ENCODE peak calls at places on chromosome 10, in nine cellular contexts. X is HepG2, T is transverse colon, P is suprapubic skin, R is stomach, B is breast epithelium, C is HCT116, H is prostate gland, E is spleen. D is an unnamed sample.

GRCh38 chr10:77715081-77715480 is 77.5 kb upstream of the KCNMA1 start:
- DNase-seq in X (peak), T (no peak), P (no peak), R (no peak), B (no peak), C (peak), H (no peak), E (no peak), D (peak)

GRCh38 chr10:12299222-12299973 is 49.9 kb upstream of the CAMK1D start:
- DNase-seq in X (no peak), T (no peak), P (no peak), R (peak), B (no peak), C (no peak), H (peak), E (peak), D (no peak)

GRCh38 chr10:71513454-71513853 is 116.7 kb downstream of the CDH23 start:
- DNase-seq in X (no peak), T (no peak), P (no peak), R (no peak), B (no peak), C (no peak), H (no peak), E (no peak), D (no peak)

GRCh38 chr10:28365840-28366239 is 63.0 kb upstream of the MPP7 start:
- DNase-seq in X (peak), T (peak), P (no peak), R (no peak), B (no peak), C (no peak), H (no peak), E (no peak), D (no peak)

GRCh38 chr10:97778452-97779302 is 6.9 kb upstream of the SFRP5 start:
- DNase-seq in X (no peak), T (no peak), P (no peak), R (no peak), B (no peak), C (no peak), H (no peak), E (no peak), D (no peak)

GRCh38 chr10:94286898-94287297 is 75.8 kb downstream of the NOC3L start:
- DNase-seq in X (no peak), T (no peak), P (no peak), R (no peak), B (no peak), C (no peak), H (no peak), E (no peak), D (no peak)

GRCh38 chr10:23157691-23158369 is 34.3 kb upstream of the PTF1A start:
- DNase-seq in X (peak), T (no peak), P (no peak), R (no peak), B (no peak), C (peak), H (no peak), E (no peak), D (peak)

GRCh38 chr10:95605163-95605562 is 44.0 kb upstream of the SORBS1 start:
- DNase-seq in X (no peak), T (peak), P (no peak), R (no peak), B (no peak), C (no peak), H (peak), E (no peak), D (no peak)

GRCh38 chr10:3248526-3249255 is 76.1 kb upstream of the PITRM1 start:
- DNase-seq in X (no peak), T (no peak), P (no peak), R (no peak), B (no peak), C (peak), H (no peak), E (no peak), D (no peak)

GRCh38 chr10:48343871-48344598 is 37.6 kb downstream of the MAPK8 start:
- DNase-seq in X (no peak), T (no peak), P (no peak), R (no peak), B (no peak), C (no peak), H (no peak), E (no peak), D (no peak)

GRCh38 chr10:126458453-126458852 is 70.2 kb upstream of the ADAM12 start:
- DNase-seq in X (no peak), T (no peak), P (no peak), R (no peak), B (no peak), C (no peak), H (no peak), E (no peak), D (peak)
- TF ChIP-seq POLR2A in X (no peak), T (no peak), P (no peak), R (no peak), B (no peak), C (no peak), H (no peak), E (no peak), D (no peak)

GRCh38 chr10:34775044-34775637 is 40.0 kb downstream of the PARD3 start:
- DNase-seq in X (no peak), T (no peak), P (no peak), R (no peak), B (no peak), C (no peak), H (no peak), E (no peak), D (no peak)

GRCh38 chr10:34776090-34776690 is 38.9 kb downstream of the PARD3 start:
- DNase-seq in X (no peak), T (no peak), P (no peak), R (no peak), B (no peak), C (no peak), H (no peak), E (no peak), D (no peak)

GRCh38 chr10:34786464-34786863 is 28.6 kb downstream of the PARD3 start:
- DNase-seq in X (no peak), T (no peak), P (no peak), R (no peak), B (no peak), C (no peak), H (no peak), E (no peak), D (no peak)

GRCh38 chr10:34781709-34782108 is 33.4 kb downstream of the PARD3 start:
- DNase-seq in X (no peak), T (no peak), P (no peak), R (no peak), B (no peak), C (no peak), H (no peak), E (no peak), D (no peak)

GRCh38 chr10:34780818-34781380 is 34.2 kb downstream of the PARD3 start:
- DNase-seq in X (no peak), T (no peak), P (no peak), R (no peak), B (no peak), C (no peak), H (no peak), E (no peak), D (no peak)
- TF ChIP-seq POLR2AphosphoS5 in X (no peak), T (peak), P (no peak), R (peak), B (no peak), C (no peak), H (peak), E (peak), D (no peak)

DNA sequence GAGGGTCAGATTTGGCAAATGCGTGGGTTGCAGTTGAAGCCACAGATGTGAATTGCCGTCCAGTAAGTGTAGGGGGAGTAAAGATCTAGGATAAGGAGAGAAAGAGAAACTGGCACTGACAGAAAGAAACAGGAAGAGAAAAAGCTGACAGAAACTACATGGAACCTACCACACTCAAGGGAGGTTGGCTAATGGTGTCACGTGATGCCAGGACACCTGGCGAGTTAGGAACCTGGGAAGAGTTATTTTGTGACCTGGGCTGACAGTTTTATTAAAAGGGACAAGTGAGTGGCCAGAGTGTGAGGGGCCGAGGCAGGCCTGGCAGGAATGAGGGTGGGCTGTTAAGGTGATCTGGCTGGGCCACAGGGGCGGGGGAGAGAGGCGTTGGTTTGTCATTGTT is 188.7 kb downstream of the ADARB2 start:
- DNase-seq in X (no peak), T (no peak), P (peak), R (no peak), B (no peak), C (no peak), H (no peak), E (no peak), D (no peak)
- H3K4me3 ChIP-seq in X (no peak), T (no peak), P (no peak), R (no peak), B (no peak), C (no peak), H (no peak), E (no peak), D (no peak)

DNA sequence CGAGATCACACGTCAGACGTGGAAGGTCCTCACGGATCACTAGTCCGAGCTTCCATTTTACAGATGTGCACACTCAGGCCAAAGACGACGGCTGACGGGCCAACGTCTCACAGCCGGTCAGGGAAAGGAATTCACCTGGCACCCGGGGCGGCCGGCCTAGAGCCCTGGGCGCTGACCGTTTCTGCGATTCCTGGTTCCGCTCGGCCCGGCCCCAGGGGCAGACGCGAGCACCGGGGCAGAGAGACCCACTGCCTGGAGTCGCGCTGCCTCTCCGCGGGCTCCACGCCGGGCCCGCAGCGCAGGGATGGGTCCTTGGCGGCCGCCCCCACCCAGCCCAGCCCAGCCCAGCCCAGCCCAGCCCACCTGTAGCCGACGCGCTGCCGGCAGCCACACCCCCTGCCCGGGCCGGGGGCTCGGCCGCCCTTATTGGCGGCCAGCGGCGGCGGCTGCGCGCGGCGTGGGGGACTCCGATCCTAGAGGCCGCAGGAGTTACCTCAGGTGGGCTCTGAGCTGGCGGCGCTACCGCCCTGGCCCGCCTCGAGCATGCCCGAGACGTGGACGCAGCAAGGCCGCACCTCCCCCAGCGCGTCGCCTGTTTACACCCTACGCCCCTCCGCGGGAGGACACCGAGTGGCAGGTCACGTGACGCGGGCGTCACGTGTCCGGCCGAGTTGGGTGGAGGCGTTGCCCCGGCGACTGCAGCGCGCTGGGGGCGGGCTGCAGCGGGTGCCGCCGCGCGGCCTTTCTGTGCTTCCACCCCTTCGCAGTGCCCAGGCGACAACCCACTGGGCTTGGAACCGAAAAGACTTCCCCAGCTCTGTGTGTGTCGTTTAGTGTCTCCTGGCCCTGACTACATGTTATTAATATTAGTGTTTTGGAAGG is 78.1 kb downstream of the ZFAND4 start:
- DNase-seq in X (peak), T (peak), P (peak), R (peak), B (peak), C (peak), H (peak), E (peak), D (peak)
- TF ChIP-seq POLR2A in X (peak), T (peak), P (no peak), R (no peak), B (no peak), C (no peak), H (peak), E (peak), D (peak)

DNA sequence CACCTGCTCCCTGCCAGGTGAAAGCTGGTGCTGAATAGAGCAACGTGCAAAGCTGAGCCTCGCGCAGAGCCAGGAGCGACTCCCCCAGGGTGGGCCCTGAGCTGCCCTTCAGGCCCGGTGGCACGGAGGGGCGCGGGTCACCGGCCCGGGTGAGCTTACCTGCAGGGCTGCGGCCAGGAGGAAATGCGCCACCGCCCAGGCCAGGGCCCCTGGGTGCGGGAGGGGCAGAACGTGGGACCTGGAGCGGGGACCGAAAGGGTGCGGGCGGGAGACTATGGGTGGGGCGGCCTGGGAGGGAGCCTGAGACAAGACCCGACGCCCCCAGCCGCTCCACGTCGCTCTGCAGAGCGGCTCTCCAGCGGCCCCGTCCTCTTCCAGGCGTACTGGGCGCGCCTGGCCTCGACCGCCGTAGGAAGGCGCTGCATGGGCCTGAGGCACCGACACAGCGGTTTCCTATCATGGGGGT is 122.1 kb downstream of the BTAF1 start:
- DNase-seq in X (no peak), T (no peak), P (no peak), R (no peak), B (no peak), C (no peak), H (no peak), E (no peak), D (no peak)
- TF ChIP-seq POLR2AphosphoS5 in X (no peak), T (no peak), P (no peak), R (no peak), B (no peak), C (no peak), H (no peak), E (peak), D (no peak)

DNA sequence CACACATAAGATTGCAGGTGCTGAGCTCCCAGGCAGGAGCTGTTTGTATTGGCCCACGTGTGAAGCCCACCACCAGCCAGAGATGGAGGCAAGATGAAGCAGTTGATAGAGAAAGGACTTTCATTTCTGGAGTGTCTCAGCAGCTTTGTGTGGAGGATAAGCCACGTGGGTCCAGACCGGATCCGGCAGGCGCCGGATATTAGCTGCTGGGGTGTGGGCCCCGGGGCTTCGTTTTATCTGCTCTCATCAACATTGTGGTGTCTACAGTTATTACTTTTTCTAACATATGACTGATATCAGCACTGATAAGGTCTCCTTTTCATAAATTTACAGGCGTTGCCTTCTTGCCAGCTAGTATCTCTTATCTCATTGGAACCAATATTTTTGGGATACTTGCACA is 25.5 kb downstream of the SLC18A2 start:
- DNase-seq in X (no peak), T (no peak), P (no peak), R (no peak), B (no peak), C (no peak), H (no peak), E (no peak), D (peak)
- H3K4me3 ChIP-seq in X (no peak), T (no peak), P (no peak), R (no peak), B (no peak), C (no peak), H (no peak), E (no peak), D (no peak)

DNA sequence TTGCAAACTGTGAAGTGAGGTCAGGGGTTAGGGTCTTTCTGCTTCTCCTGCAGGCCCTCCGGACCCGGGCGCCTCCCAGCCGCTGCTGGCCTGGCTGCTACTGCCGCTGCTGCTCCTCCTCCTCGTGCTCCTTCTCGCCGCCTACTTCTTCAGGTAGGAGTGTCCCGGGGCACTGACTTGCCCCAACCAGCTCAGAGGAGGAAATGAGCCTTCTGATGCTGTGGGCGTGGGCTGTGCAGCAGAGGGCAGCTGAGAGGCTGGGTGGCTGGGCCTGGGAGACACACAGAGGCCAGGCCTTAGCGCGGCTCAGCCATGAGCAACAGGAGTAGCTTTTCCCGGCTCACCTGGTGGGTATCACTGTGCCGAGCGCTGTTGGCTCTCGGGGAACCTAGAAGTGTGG is 78.9 kb downstream of the MKI67 start:
- DNase-seq in X (no peak), T (peak), P (peak), R (peak), B (peak), C (peak), H (peak), E (peak), D (no peak)
- TF ChIP-seq POLR2A in X (no peak), T (peak), P (peak), R (no peak), B (peak), C (peak), H (peak), E (peak), D (peak)

GRCh38 chr10:99996934-99997648 is 12.7 kb downstream of the DNMBP start:
- DNase-seq in X (no peak), T (no peak), P (no peak), R (no peak), B (no peak), C (no peak), H (no peak), E (no peak), D (no peak)

GRCh38 chr10:99995713-99996112 is 14.0 kb downstream of the DNMBP start:
- DNase-seq in X (no peak), T (peak), P (no peak), R (no peak), B (no peak), C (no peak), H (no peak), E (no peak), D (no peak)

GRCh38 chr10:99999319-100000108 is 10.2 kb downstream of the DNMBP start:
- DNase-seq in X (no peak), T (no peak), P (no peak), R (no peak), B (no peak), C (no peak), H (no peak), E (no peak), D (no peak)

GRCh38 chr10:99994801-99995200 is 14.9 kb downstream of the DNMBP start:
- DNase-seq in X (no peak), T (no peak), P (no peak), R (no peak), B (no peak), C (no peak), H (no peak), E (no peak), D (no peak)

DNA sequence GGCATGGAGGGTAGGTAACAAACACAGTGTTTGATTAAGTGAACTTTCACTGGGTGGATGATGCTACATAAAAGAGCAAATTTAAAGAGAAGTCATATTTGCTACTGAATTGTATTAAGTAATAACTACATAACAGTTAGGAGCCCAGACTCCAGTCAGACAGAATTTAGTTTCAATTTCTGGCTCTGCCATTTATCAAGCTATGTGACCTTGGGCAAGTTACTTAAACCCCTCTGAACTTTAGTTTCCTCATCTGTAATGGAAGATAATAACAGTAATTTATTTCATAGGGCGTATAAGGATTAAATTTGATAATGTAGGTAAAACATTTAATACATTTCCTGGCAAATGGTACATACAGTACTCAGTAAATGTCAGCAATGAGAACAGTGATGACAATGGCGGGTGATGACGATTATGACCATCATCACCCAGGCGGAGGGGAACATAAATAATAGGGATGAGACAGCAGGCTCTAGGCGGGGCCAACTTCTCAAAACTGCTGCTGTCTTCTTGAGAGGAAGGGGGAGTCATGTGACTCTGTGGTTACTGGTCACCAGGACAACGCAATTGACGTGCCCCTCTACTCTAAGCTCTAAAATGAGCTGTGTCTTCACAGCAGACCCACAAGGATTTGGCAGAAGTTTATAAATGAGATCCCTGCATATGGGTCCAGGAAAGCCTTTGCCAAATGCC is 15.6 kb downstream of the DNMBP start:
- DNase-seq in X (no peak), T (peak), P (peak), R (peak), B (peak), C (no peak), H (no peak), E (peak), D (no peak)
- TF ChIP-seq POLR2AphosphoS5 in X (no peak), T (peak), P (no peak), R (peak), B (no peak), C (no peak), H (no peak), E (peak), D (peak)

DNA sequence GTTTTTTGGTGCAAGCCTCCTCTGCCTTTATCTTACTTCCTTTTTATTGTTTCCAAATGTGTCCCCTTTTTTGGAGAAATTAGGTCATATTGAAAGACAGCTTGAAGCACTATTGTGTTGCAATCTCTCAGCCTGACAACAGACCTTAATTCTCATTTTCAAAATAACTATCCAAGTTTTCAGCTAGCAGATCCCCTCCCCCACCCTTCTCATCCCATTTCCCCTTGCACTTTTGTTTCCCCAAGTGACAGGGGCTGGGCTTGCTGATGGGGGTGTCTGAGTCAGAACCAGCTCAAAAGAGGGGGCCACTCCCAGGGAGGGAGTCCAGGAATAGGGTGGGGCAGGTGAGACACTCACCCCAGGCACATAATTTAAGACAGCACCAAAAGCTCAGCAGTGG is 75.3 kb downstream of the MKI67 start:
- DNase-seq in X (no peak), T (no peak), P (no peak), R (no peak), B (no peak), C (no peak), H (no peak), E (peak), D (no peak)
- H3K4me3 ChIP-seq in X (no peak), T (no peak), P (no peak), R (no peak), B (no peak), C (no peak), H (no peak), E (no peak), D (no peak)

GRCh38 chr10:631266-631665 is 58.2 kb downstream of the DIP2C start:
- DNase-seq in X (no peak), T (no peak), P (no peak), R (no peak), B (no peak), C (no peak), H (no peak), E (peak), D (no peak)

GRCh38 chr10:628386-629045 is 61.0 kb downstream of the DIP2C start:
- DNase-seq in X (no peak), T (no peak), P (no peak), R (no peak), B (no peak), C (no peak), H (no peak), E (peak), D (no peak)

GRCh38 chr10:629186-629998 is 60.1 kb downstream of the DIP2C start:
- DNase-seq in X (no peak), T (no peak), P (no peak), R (no peak), B (no peak), C (no peak), H (no peak), E (peak), D (no peak)

GRCh38 chr10:633279-634245 is 55.9 kb downstream of the DIP2C start:
- DNase-seq in X (peak), T (no peak), P (peak), R (peak), B (no peak), C (no peak), H (no peak), E (peak), D (no peak)

GRCh38 chr10:630581-631073 is 58.8 kb downstream of the DIP2C start:
- DNase-seq in X (no peak), T (no peak), P (no peak), R (no peak), B (no peak), C (no peak), H (no peak), E (peak), D (no peak)
- TF ChIP-seq POLR2A in X (no peak), T (no peak), P (no peak), R (no peak), B (no peak), C (no peak), H (no peak), E (no peak), D (no peak)